ENCODE peak calls at places on chromosome 19, in six cellular contexts. F is NCI-H524, Z is iris pigment epithelial cell, O is lung microvascular endothelial cell, Q is psoas muscle, V is CD14-positive monocyte. N is an unnamed sample.

GRCh38 chr19:28493881-28494280 is 719.1 kb downstream of the UQCRFS1 start:
- DNase-seq in F (no peak), Z (no peak), O (no peak), Q (no peak), V (no peak), N (no peak)

GRCh38 chr19:48417436-48417835 is 24.0 kb downstream of the GRIN2D start:
- DNase-seq in F (no peak), Z (no peak), O (no peak), Q (no peak), V (no peak), N (no peak)

GRCh38 chr19:43596842-43597461 is 557 bp downstream of the ZNF576 start:
- DNase-seq in F (no peak), Z (peak; percentile 19), O (no peak), Q (no peak), V (no peak), N (no peak)

GRCh38 chr19:36093687-36094086 is 17.3 kb upstream of the OVOL3 start:
- DNase-seq in F (no peak), Z (no peak), O (no peak), Q (no peak), V (no peak), N (no peak)

GRCh38 chr19:57813919-57814504 is 701 bp downstream of the ZNF552 start:
- DNase-seq in F (no peak), Z (no peak), O (no peak), Q (no peak), V (no peak), N (no peak)

GRCh38 chr19:2841858-2842574 is 741 bp downstream of the ZNF555 start:
- DNase-seq in F (no peak), Z (no peak), O (no peak), Q (no peak), V (no peak), N (no peak)

GRCh38 chr19:10122066-10122465 is 2.4 kb upstream of the EIF3G start:
- DNase-seq in F (no peak), Z (peak; percentile 58), O (peak; percentile 78), Q (no peak), V (no peak), N (no peak)

GRCh38 chr19:48806518-48806817 is 4.4 kb downstream of the BCAT2 start:
- DNase-seq in F (no peak), Z (peak; percentile 48), O (no peak), Q (peak; percentile 48), V (no peak), N (peak; percentile 36)

GRCh38 chr19:15316498-15316897 is 15.8 kb downstream of the BRD4 start:
- DNase-seq in F (no peak), Z (peak; percentile 78), O (no peak), Q (no peak), V (no peak), N (no peak)

N was measured in upper lobe of left lung.